ENCODE peak calls at places on chromosomes 13 and 19, in nine cellular contexts. B is naive thymus-derived CD8-positive, alpha-beta T cell; C is endodermal cell; H is stimulated activated CD4-positive, alpha-beta T cell treated with anti-CD3 and anti-CD28 coated beads, Interleukin-1b, Interleukin-23, amount 100 ng/mL, for 4 hours; E is SK-MEL-5; A is H9; Z is NCI-H1436; Y is A172; J is activated CD8-positive, alpha-beta memory T cell treated with anti-CD3 and anti-CD28 coated beads, Interleukin-2, amount 10 ng/mL, durations not matched to agents 7 days and 5 days. G is an unnamed sample.

GRCh38 chr19:14366529-14366928 is 14.7 kb upstream of the ADGRE5 start:
- DNase-seq in B (peak), C (peak), H (peak), E (peak), A (peak), Z (peak), Y (peak), J (peak), G (peak)

GRCh38 chr13:113607056-113607455 is 22.5 kb downstream of the TFDP1 start:
- DNase-seq in B (no peak), C (no peak), H (no peak), E (no peak), A (no peak), Z (no peak), Y (no peak), J (no peak), G (no peak)

GRCh38 chr13:94323746-94324408 is 155.6 kb downstream of the DCT start:
- DNase-seq in B (peak), C (no peak), H (no peak), E (no peak), A (no peak), Z (no peak), Y (no peak), J (peak), G (no peak)

GRCh38 chr13:40974460-40975407 is 44.4 kb downstream of the ELF1 start:
- DNase-seq in B (peak), C (peak), H (no peak), E (peak), A (peak), Z (peak), Y (peak), J (peak), G (peak)

GRCh38 chr19:18131841-18132596 is 20.9 kb upstream of the PIK3R2 start:
- DNase-seq in B (no peak), C (peak), H (no peak), E (no peak), A (peak), Z (no peak), Y (no peak), J (no peak), G (no peak)

GRCh38 chr19:50242586-50242985 is 39.2 kb downstream of the MYH14 start:
- DNase-seq in B (no peak), C (no peak), H (no peak), E (no peak), A (no peak), Z (no peak), Y (peak), J (no peak), G (no peak)

GRCh38 chr19:8866344-8866743 is 34.2 kb downstream of the MBD3L1 start:
- DNase-seq in B (no peak), C (no peak), H (no peak), E (no peak), A (no peak), Z (no peak), Y (no peak), J (no peak), G (no peak)

GRCh38 chr19:1860133-1860775 is 3.1 kb downstream of the KLF16 start:
- DNase-seq in B (peak), C (peak), H (no peak), E (no peak), A (no peak), Z (peak), Y (no peak), J (no peak), G (peak)

GRCh38 chr13:109787135-109787954 is 962 bp upstream of the IRS2 start:
- DNase-seq in B (peak), C (peak), H (peak), E (peak), A (peak), Z (peak), Y (peak), J (peak), G (peak)

GRCh38 chr13:40672310-40673060 is 6.0 kb upstream of the FOXO1 start:
- DNase-seq in B (no peak), C (no peak), H (no peak), E (peak), A (no peak), Z (peak), Y (peak), J (no peak), G (peak)

GRCh38 chr19:37654525-37654832 is 786 bp downstream of the ZFP30 start:
- DNase-seq in B (no peak), C (no peak), H (no peak), E (peak), A (no peak), Z (peak), Y (peak), J (no peak), G (no peak)

GRCh38 chr19:10751109-10751972 is 33.5 kb downstream of the DNM2 start:
- DNase-seq in B (no peak), C (no peak), H (no peak), E (no peak), A (no peak), Z (no peak), Y (no peak), J (no peak), G (no peak)

GRCh38 chr19:43699506-43700367 is 16.1 kb upstream of the IRGC start:
- DNase-seq in B (no peak), C (peak), H (no peak), E (no peak), A (peak), Z (no peak), Y (no peak), J (no peak), G (no peak)

GRCh38 chr13:38635030-38635429 is 51.8 kb upstream of the FREM2 start:
- DNase-seq in B (no peak), C (no peak), H (no peak), E (no peak), A (no peak), Z (no peak), Y (no peak), J (no peak), G (no peak)